ENCODE peak calls at places on chromosomes 6 and 20, in nine cellular contexts. B is OCI-LY7, I is suprapubic skin, D is breast epithelium, L is psoas muscle, A is WERI-Rb-1, V is A549, N is heart right ventricle, R is AG04450. U is an unnamed sample.

GRCh38 chr20:17558154-17558940 is 11.5 kb upstream of the DSTN start:
- DNase-seq in B (no peak), I (peak), D (no peak), L (no peak), A (no peak), V (peak), N (no peak), R (peak), U (peak)

GRCh38 chr6:137688230-137688971 is 178.7 kb upstream of the TNFAIP3 start:
- DNase-seq in B (no peak), I (no peak), D (no peak), L (no peak), A (no peak), V (no peak), N (no peak), R (no peak), U (no peak)

GRCh38 chr6:113959235-113959634 is 11.7 kb downstream of the HDAC2 start:
- DNase-seq in B (no peak), I (no peak), D (no peak), L (no peak), A (no peak), V (no peak), N (no peak), R (no peak), U (no peak)

GRCh38 chr6:116190550-116190949 is 63.3 kb downstream of the TSPYL4 start:
- DNase-seq in B (no peak), I (no peak), D (no peak), L (no peak), A (no peak), V (no peak), N (no peak), R (peak), U (no peak)

GRCh38 chr6:46677314-46677654 is 10.4 kb upstream of the TDRD6 start:
- DNase-seq in B (peak), I (no peak), D (no peak), L (no peak), A (no peak), V (peak), N (no peak), R (no peak), U (no peak)

GRCh38 chr6:3825331-3825831 is 23.8 kb upstream of the FAM50B start:
- DNase-seq in B (no peak), I (peak), D (peak), L (peak), A (no peak), V (peak), N (peak), R (no peak), U (peak)

GRCh38 chr20:40008177-40008576 is 680.9 kb downstream of the MAFB start:
- DNase-seq in B (no peak), I (no peak), D (no peak), L (peak), A (no peak), V (no peak), N (no peak), R (no peak), U (no peak)

GRCh38 chr6:32854376-32855178 is 585 bp downstream of the PSMB9 start:
- DNase-seq in B (peak), I (no peak), D (no peak), L (no peak), A (no peak), V (no peak), N (no peak), R (no peak), U (no peak)

GRCh38 chr6:46490425-46491200 is 636 bp downstream of the RCAN2 start:
- DNase-seq in B (peak), I (peak), D (no peak), L (peak), A (peak), V (no peak), N (peak), R (no peak), U (no peak)

GRCh38 chr6:38239719-38240451 is 399.8 kb downstream of the BTBD9 start:
- DNase-seq in B (no peak), I (no peak), D (no peak), L (no peak), A (no peak), V (peak), N (no peak), R (no peak), U (no peak)

GRCh38 chr20:19977373-19977770 is 39.8 kb upstream of the NAA20 start:
- DNase-seq in B (no peak), I (no peak), D (no peak), L (peak), A (no peak), V (no peak), N (no peak), R (no peak), U (no peak)

GRCh38 chr6:95249176-95249575 is 328.2 kb upstream of the MANEA start:
- DNase-seq in B (no peak), I (no peak), D (no peak), L (no peak), A (no peak), V (peak), N (no peak), R (peak), U (no peak)

GRCh38 chr6:52984247-52984646 is 10.8 kb downstream of the GSTA4 start:
- DNase-seq in B (peak), I (no peak), D (no peak), L (no peak), A (no peak), V (no peak), N (no peak), R (no peak), U (no peak)

GRCh38 chr6:14221564-14222297 is 104.2 kb downstream of the CD83 start:
- DNase-seq in B (no peak), I (no peak), D (no peak), L (no peak), A (no peak), V (no peak), N (no peak), R (no peak), U (no peak)

GRCh38 chr20:36804425-36804824 is 30.9 kb upstream of the DSN1 start:
- DNase-seq in B (no peak), I (no peak), D (no peak), L (no peak), A (no peak), V (no peak), N (no peak), R (no peak), U (no peak)

GRCh38 chr20:58511364-58511763 is 3.8 kb downstream of the APCDD1L start:
- DNase-seq in B (no peak), I (no peak), D (no peak), L (no peak), A (no peak), V (peak), N (no peak), R (peak), U (no peak)

GRCh38 chr6:16766836-16767745 is 5.8 kb upstream of the ATXN1 start:
- DNase-seq in B (no peak), I (no peak), D (no peak), L (no peak), A (no peak), V (no peak), N (no peak), R (no peak), U (no peak)

GRCh38 chr6:28634758-28635546 is 109.3 kb downstream of the GPX5 start:
- DNase-seq in B (no peak), I (no peak), D (no peak), L (no peak), A (peak), V (peak), N (no peak), R (no peak), U (no peak)

GRCh38 chr6:132062626-132063025 is 111.5 kb upstream of the CCN2 start:
- DNase-seq in B (no peak), I (no peak), D (no peak), L (no peak), A (no peak), V (no peak), N (no peak), R (no peak), U (no peak)

GRCh38 chr6:109896333-109896732 is 81.8 kb upstream of the GPR6 start:
- DNase-seq in B (no peak), I (no peak), D (no peak), L (no peak), A (no peak), V (no peak), N (no peak), R (no peak), U (no peak)

GRCh38 chr6:111922454-111923297 is 49.4 kb upstream of the FYN start:
- DNase-seq in B (no peak), I (no peak), D (no peak), L (no peak), A (peak), V (no peak), N (no peak), R (no peak), U (no peak)

GRCh38 chr6:54019860-54020259 is 91.4 kb upstream of the MLIP start:
- DNase-seq in B (no peak), I (no peak), D (no peak), L (no peak), A (no peak), V (no peak), N (no peak), R (no peak), U (no peak)

GRCh38 chr6:106116125-106116524 is 30.0 kb downstream of the PRDM1 start:
- DNase-seq in B (no peak), I (no peak), D (peak), L (no peak), A (no peak), V (no peak), N (peak), R (no peak), U (no peak)

GRCh38 chr6:85944736-85945135 is 302.1 kb upstream of the SYNCRIP start:
- DNase-seq in B (no peak), I (no peak), D (no peak), L (no peak), A (no peak), V (no peak), N (no peak), R (no peak), U (no peak)

GRCh38 chr6:163335671-163336545 is 78.6 kb upstream of the QKI start:
- DNase-seq in B (no peak), I (no peak), D (no peak), L (peak), A (no peak), V (no peak), N (peak), R (no peak), U (peak)

GRCh38 chr6:149900620-149901443 is 2.9 kb upstream of the RAET1E start:
- DNase-seq in B (no peak), I (peak), D (peak), L (no peak), A (no peak), V (no peak), N (no peak), R (no peak), U (no peak)

GRCh38 chr6:109977791-109978173 is 329 bp upstream of the GPR6 start:
- DNase-seq in B (no peak), I (no peak), D (no peak), L (no peak), A (peak), V (no peak), N (no peak), R (no peak), U (no peak)

GRCh38 chr6:33975631-33976424 is 170.1 kb downstream of the GRM4 start:
- DNase-seq in B (no peak), I (peak), D (no peak), L (no peak), A (peak), V (no peak), N (no peak), R (no peak), U (peak)

GRCh38 chr6:19723533-19723932 is 113.6 kb upstream of the ID4 start:
- DNase-seq in B (no peak), I (no peak), D (no peak), L (no peak), A (no peak), V (peak), N (no peak), R (peak), U (no peak)

GRCh38 chr6:11500008-11500407 is 37.5 kb upstream of the TMEM170B start:
- DNase-seq in B (no peak), I (no peak), D (no peak), L (no peak), A (no peak), V (no peak), N (no peak), R (no peak), U (no peak)

GRCh38 chr6:16639689-16640480 is 121.4 kb downstream of the ATXN1 start:
- DNase-seq in B (no peak), I (no peak), D (no peak), L (no peak), A (no peak), V (peak), N (no peak), R (peak), U (no peak)

GRCh38 chr6:43674921-43675320 is 12.7 kb downstream of the MRPS18A start:
- DNase-seq in B (no peak), I (no peak), D (no peak), L (no peak), A (no peak), V (no peak), N (no peak), R (no peak), U (no peak)

GRCh38 chr20:47452736-47453161 is 48.9 kb upstream of the NCOA3 start:
- DNase-seq in B (no peak), I (no peak), D (no peak), L (no peak), A (no peak), V (no peak), N (no peak), R (no peak), U (no peak)

GRCh38 chr6:52482903-52483670 is 62.9 kb downstream of the EFHC1 start:
- DNase-seq in B (no peak), I (no peak), D (no peak), L (no peak), A (no peak), V (no peak), N (no peak), R (no peak), U (no peak)

GRCh38 chr6:5260111-5260620 is 584 bp downstream of the LYRM4 start:
- DNase-seq in B (peak), I (peak), D (peak), L (peak), A (peak), V (peak), N (peak), R (no peak), U (no peak)

GRCh38 chr6:95923518-95923917 is 92.3 kb upstream of the FUT9 start:
- DNase-seq in B (peak), I (no peak), D (no peak), L (no peak), A (peak), V (peak), N (no peak), R (no peak), U (no peak)

GRCh38 chr6:150456902-150457643 is 88.3 kb downstream of the IYD start:
- DNase-seq in B (no peak), I (no peak), D (no peak), L (no peak), A (no peak), V (no peak), N (no peak), R (no peak), U (no peak)

GRCh38 chr6:106788761-106789160 is 159.4 kb downstream of the QRSL1 start:
- DNase-seq in B (no peak), I (no peak), D (no peak), L (no peak), A (no peak), V (no peak), N (no peak), R (no peak), U (no peak)

GRCh38 chr6:100455230-100456124 is 9.2 kb downstream of the SIM1 start:
- DNase-seq in B (no peak), I (no peak), D (no peak), L (peak), A (no peak), V (no peak), N (no peak), R (no peak), U (no peak)

DNA sequence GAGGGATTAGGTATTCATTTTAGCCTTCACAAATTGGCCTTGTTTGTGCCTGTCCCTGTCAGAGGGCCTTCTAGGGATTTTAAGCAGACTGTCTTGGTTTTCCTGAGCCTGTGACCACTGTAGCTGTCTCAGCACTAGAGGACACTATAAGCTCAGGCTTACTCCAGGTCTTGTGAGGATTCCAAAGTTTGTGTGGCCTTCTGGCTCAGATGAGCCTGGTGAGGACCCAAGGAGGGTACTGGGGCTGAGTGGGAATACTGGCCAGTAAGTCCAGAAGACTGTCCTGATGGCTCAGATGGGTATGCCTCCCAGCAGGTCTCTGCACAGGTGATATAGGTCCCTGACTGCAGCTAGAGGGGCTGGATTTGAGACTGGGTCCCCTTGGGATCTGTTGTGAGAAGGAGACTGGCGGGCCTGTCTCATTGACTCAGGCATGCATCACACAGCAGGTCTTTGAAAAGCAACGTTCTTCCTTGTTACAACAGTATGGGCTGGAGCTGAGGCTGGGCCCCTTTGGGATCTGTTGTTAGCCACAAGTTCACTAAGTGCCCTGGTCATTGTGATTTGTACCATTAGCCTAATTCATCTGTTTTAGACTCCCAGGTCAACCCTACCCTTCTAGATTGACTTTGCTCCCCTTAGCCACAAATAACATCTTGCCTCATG is 26.3 kb upstream of the TFB1M start:
- DNase-seq in B (no peak), I (no peak), D (no peak), L (no peak), A (no peak), V (peak), N (no peak), R (peak), U (no peak)
- TF ChIP-seq CTCF in B (peak), I (no peak), D (no peak), L (no peak), A (peak), V (no peak), N (no peak), R (peak), U (no peak)

DNA sequence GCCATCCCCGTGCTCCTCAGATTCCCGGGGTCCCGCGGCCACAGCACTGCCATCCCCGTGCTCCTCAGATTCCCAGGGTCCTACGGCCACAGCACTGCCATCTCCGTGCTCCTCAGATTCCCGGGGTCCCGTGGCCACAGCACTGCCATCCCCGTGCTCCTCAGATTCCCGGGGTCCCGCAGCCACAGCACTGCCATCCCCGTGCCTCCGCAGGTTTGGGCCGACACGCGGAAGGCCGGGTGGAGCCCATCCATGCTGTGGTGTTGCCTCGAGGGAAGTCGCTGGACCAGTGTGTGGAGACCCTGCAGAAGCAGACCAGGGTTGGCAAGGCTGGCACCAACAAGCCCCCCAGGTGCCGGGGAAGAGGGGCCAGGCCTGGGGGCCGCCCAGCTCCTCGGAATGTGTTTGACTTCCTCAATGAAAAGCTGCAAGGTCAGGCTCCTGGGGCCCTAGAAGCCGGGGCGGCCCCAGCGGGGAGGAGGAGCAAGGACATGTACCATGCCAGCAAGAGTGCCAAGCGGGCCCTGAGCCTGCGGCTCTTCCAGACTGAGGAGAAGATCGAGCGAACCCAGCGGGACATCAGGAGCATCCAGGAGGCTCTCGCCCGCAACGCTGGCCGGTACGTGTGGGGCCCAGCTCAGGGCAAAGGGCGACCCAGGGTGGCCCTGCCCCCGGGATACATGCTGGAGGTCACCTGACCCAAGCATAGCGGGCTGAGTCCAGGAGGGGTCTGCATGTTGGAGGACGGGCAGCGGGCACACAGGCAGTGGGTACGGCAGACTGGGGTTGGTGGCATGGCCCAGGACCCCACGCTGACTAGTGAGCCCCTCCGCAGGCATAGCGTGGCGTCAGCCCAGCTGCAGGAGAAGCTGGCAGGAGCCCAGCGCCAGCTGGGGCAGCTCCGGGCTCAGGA is 1.3 kb upstream of the LIME1 start:
- DNase-seq in B (no peak), I (no peak), D (no peak), L (no peak), A (no peak), V (no peak), N (no peak), R (no peak), U (no peak)
- H3K27ac ChIP-seq in B (peak), I (no peak), D (no peak), L (no peak), A (no peak), V (no peak), N (no peak), R (no peak), U (no peak)

GRCh38 chr6:1525364-1526038 is 84.2 kb upstream of the FOXC1 start:
- DNase-seq in B (no peak), I (no peak), D (no peak), L (no peak), A (no peak), V (no peak), N (no peak), R (no peak), U (no peak)
- TF ChIP-seq CTCF in B (no peak), I (no peak), D (no peak), L (no peak), A (no peak), V (no peak), N (no peak), R (no peak), U (no peak)

GRCh38 chr6:26131618-26132017 is 44.4 kb downstream of the HFE start:
- DNase-seq in B (no peak), I (no peak), D (no peak), L (no peak), A (no peak), V (no peak), N (no peak), R (no peak), U (no peak)
- H3K27ac ChIP-seq in B (no peak), I (peak), D (peak), L (no peak), A (peak), V (no peak), N (no peak), R (no peak), U (no peak)